ENCODE peak calls at places on chromosome 16, in four cellular contexts. P, Y, F and R are unnamed samples.

GRCh38 chr16:30484887-30485286 is 12.3 kb downstream of the ITGAL start:
- DNase-seq in P (no peak), Y (no peak), F (no peak), R (no peak)

GRCh38 chr16:711548-712320 is 3.2 kb upstream of the METRN start:
- DNase-seq in P (peak), Y (peak), F (no peak), R (peak)

GRCh38 chr16:84032458-84033178 is 10.0 kb downstream of the SLC38A8 start:
- DNase-seq in P (no peak), Y (no peak), F (no peak), R (peak)

GRCh38 chr16:50305441-50306061 is 39.2 kb downstream of the ADCY7 start:
- DNase-seq in P (no peak), Y (peak), F (no peak), R (peak)

GRCh38 chr16:67661101-67661661 is 421 bp downstream of the PARD6A start:
- DNase-seq in P (no peak), Y (peak), F (no peak), R (peak)

GRCh38 chr16:50525716-50526115 is 22.5 kb upstream of the NKD1 start:
- DNase-seq in P (no peak), Y (no peak), F (no peak), R (no peak)

GRCh38 chr16:27048316-27048715 is 18.4 kb upstream of the C16orf82 start:
- DNase-seq in P (no peak), Y (no peak), F (no peak), R (no peak)

GRCh38 chr16:25005445-25006306 is 9.5 kb downstream of the ARHGAP17 start:
- DNase-seq in P (no peak), Y (no peak), F (no peak), R (no peak)

GRCh38 chr16:48317614-48318013 is 67.6 kb downstream of the SIAH1 start:
- DNase-seq in P (no peak), Y (no peak), F (no peak), R (no peak)

GRCh38 chr16:1102333-1102700 is 6.3 kb upstream of the C1QTNF8 start:
- DNase-seq in P (no peak), Y (no peak), F (no peak), R (peak)